ENCODE peak calls at places on chromosomes 16 and 17, in nine cellular contexts. Z is ascending aorta; A is aorta; K is SK-N-SH; O is upper lobe of right lung; F is MM.1S; H is CD8-positive, alpha-beta memory T cell; C is pancreas; V is CD4-positive, CD25-positive, alpha-beta regulatory T cell. P is an unnamed sample.

GRCh38 chr17:11880714-11881113 is 116.6 kb downstream of the ZNF18 start:
- DNase-seq in Z (no peak), A (no peak), K (peak; percentile 22), O (no peak), F (peak; percentile 22), H (no peak), C (no peak), V (no peak), P (no peak)

GRCh38 chr16:58197314-58198012 is 443 bp downstream of the CSNK2A2 start:
- DNase-seq in Z (no peak), A (no peak), K (peak; percentile 74), O (no peak), F (no peak), H (no peak), C (peak; percentile 50), V (no peak), P (peak; percentile 3)

GRCh38 chr16:50697881-50698767 is 4.7 kb downstream of the NOD2 start:
- DNase-seq in Z (no peak), A (no peak), K (no peak), O (no peak), F (peak; percentile 51), H (peak; percentile 24), C (peak; percentile 25), V (peak; percentile 63), P (peak; percentile 57)

GRCh38 chr16:12126091-12126806 is 149.7 kb downstream of the SNX29 start:
- DNase-seq in Z (no peak), A (no peak), K (no peak), O (no peak), F (no peak), H (no peak), C (no peak), V (no peak), P (no peak)

GRCh38 chr16:68310441-68311315 is at the start of the genes PRMT7 and SLC7A6OS:
- DNase-seq in Z (peak; percentile 68), A (peak; percentile 96), K (peak; percentile 98), O (peak; percentile 95), F (peak; percentile 96), H (peak; percentile 90), C (peak; percentile 94), V (peak; percentile 97), P (peak; percentile 90)

GRCh38 chr17:35404360-35404759 is 27.9 kb downstream of the SLFN12 start:
- DNase-seq in Z (no peak), A (no peak), K (no peak), O (no peak), F (no peak), H (no peak), C (no peak), V (peak; percentile 43), P (no peak)

GRCh38 chr16:86203557-86204275 is 304.8 kb downstream of the IRF8 start:
- DNase-seq in Z (no peak), A (no peak), K (no peak), O (no peak), F (no peak), H (no peak), C (no peak), V (no peak), P (no peak)

GRCh38 chr16:80253741-80254140 is 287.1 kb upstream of the DYNLRB2 start:
- DNase-seq in Z (no peak), A (no peak), K (no peak), O (no peak), F (no peak), H (no peak), C (no peak), V (no peak), P (no peak)

GRCh38 chr16:8924214-8924613 is 39.5 kb downstream of the USP7 start:
- DNase-seq in Z (no peak), A (no peak), K (no peak), O (peak; percentile 74), F (no peak), H (no peak), C (no peak), V (no peak), P (no peak)

GRCh38 chr16:66713076-66713475 is 16.5 kb upstream of the CMTM4 start:
- DNase-seq in Z (no peak), A (no peak), K (no peak), O (no peak), F (no peak), H (no peak), C (no peak), V (no peak), P (no peak)

GRCh38 chr16:80804061-80804450 is 342 bp downstream of the CDYL2 start:
- DNase-seq in Z (no peak), A (peak; percentile 80), K (no peak), O (peak; percentile 85), F (peak; percentile 32), H (peak; percentile 17), C (peak; percentile 75), V (peak; percentile 75), P (peak; percentile 58)

GRCh38 chr17:2433696-2434095 is 32.8 kb upstream of the MNT start:
- DNase-seq in Z (no peak), A (no peak), K (no peak), O (no peak), F (no peak), H (no peak), C (no peak), V (no peak), P (no peak)

GRCh38 chr17:82242698-82242976 is 13.8 kb downstream of the SLC16A3 start:
- DNase-seq in Z (no peak), A (peak; percentile 77), K (no peak), O (no peak), F (no peak), H (no peak), C (no peak), V (no peak), P (no peak)

GRCh38 chr17:75459590-75460267 is 3.3 kb downstream of the TMEM94 start:
- DNase-seq in Z (no peak), A (no peak), K (no peak), O (no peak), F (peak; percentile 9), H (no peak), C (no peak), V (no peak), P (no peak)

GRCh38 chr16:2813661-2814288 is 3.3 kb upstream of the PRSS21 start:
- DNase-seq in Z (no peak), A (peak; percentile 49), K (no peak), O (peak; percentile 46), F (no peak), H (no peak), C (no peak), V (no peak), P (no peak)

GRCh38 chr16:67499159-67499558 is 15.8 kb upstream of the AGRP start:
- DNase-seq in Z (no peak), A (no peak), K (no peak), O (no peak), F (no peak), H (no peak), C (no peak), V (no peak), P (no peak)

GRCh38 chr17:81641825-81642489 is 5.0 kb downstream of the TSPAN10 start:
- DNase-seq in Z (no peak), A (no peak), K (no peak), O (no peak), F (no peak), H (no peak), C (peak; percentile 36), V (no peak), P (no peak)

GRCh38 chr17:6588165-6588564 is 31.8 kb upstream of the PITPNM3 start:
- DNase-seq in Z (no peak), A (no peak), K (no peak), O (no peak), F (no peak), H (no peak), C (no peak), V (no peak), P (no peak)

GRCh38 chr16:11056090-11056988 is 112.0 kb downstream of the CLEC16A start:
- DNase-seq in Z (no peak), A (peak; percentile 45), K (no peak), O (peak; percentile 23), F (no peak), H (no peak), C (no peak), V (no peak), P (no peak)

GRCh38 chr16:22300427-22301071 is 3.3 kb downstream of the POLR3E start:
- DNase-seq in Z (no peak), A (no peak), K (peak; percentile 76), O (no peak), F (peak; percentile 45), H (no peak), C (peak; percentile 84), V (peak; percentile 65), P (peak; percentile 40)

GRCh38 chr16:78277374-78277773 is 177.9 kb downstream of the WWOX start:
- DNase-seq in Z (no peak), A (no peak), K (peak; percentile 3), O (no peak), F (no peak), H (no peak), C (no peak), V (no peak), P (no peak)

GRCh38 chr17:35708951-35709350 is 22.5 kb upstream of the RASL10B start:
- DNase-seq in Z (no peak), A (no peak), K (no peak), O (no peak), F (peak; percentile 42), H (no peak), C (no peak), V (no peak), P (no peak)

DNA sequence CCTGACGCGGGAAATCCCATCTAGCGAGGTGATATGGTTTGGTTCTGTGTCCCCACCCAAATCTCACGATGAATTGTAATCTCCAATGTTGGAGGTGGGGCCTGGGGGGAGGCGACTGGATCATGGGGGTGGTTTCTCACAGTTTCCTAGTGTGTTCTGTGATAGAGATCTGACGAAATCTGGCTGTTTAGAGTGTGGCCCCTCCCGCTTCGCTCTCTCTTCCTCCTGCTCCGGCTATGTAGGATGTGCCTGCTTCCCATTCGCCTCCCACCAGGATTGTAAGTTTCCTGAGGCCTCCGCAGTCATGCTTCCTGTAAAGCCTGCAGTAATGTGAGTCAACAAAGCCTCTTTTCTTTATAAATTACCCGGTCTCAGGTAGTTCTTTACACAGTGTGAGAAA is 31.6 kb downstream of the IFT140 start:
- DNase-seq in Z (no peak), A (no peak), K (no peak), O (no peak), F (no peak), H (no peak), C (no peak), V (no peak), P (no peak)
- H3K27ac ChIP-seq in Z (no peak overlapping the region), A (no peak overlapping the region), K (no peak overlapping the region), O (no peak overlapping the region), F (no peak overlapping the region), H (no peak overlapping the region), C (no peak overlapping the region), V (no peak overlapping the region), P (no peak overlapping the region)

GRCh38 chr17:45780921-45781320 is 3.2 kb upstream of the CRHR1 start:
- DNase-seq in Z (no peak), A (no peak), K (no peak), O (no peak), F (no peak), H (no peak), C (no peak), V (no peak), P (no peak)
- H3K4me1 ChIP-seq in Z (peaks cover 17% of the 10 kb centered on the region), A (no peaks in the 10 kb centered on the region), K (peaks cover 4% of the 10 kb centered on the region), O (peaks cover 20% of the 10 kb centered on the region), F (no peaks in the 10 kb centered on the region), H (no peaks in the 10 kb centered on the region), C (peaks cover 15% of the 10 kb centered on the region), V (peaks cover 19% of the 10 kb centered on the region), P (peaks cover 14% of the 10 kb centered on the region)

GRCh38 chr17:67515490-67516088 is 138.5 kb downstream of the PITPNC1 start:
- DNase-seq in Z (no peak), A (no peak), K (no peak), O (no peak), F (no peak), H (no peak), C (no peak), V (no peak), P (no peak)
- H3K27ac ChIP-seq in Z (no peak overlapping the region), A (no peak overlapping the region), K (peak overlapping the region; percentile 3), O (no peak overlapping the region), F (no peak overlapping the region), H (no peak overlapping the region), C (peak overlapping the region; percentile 35), V (no peak overlapping the region), P (no peak overlapping the region)

GRCh38 chr16:1545044-1545736 is 11.7 kb downstream of the TMEM204 start:
- DNase-seq in Z (no peak), A (no peak), K (no peak), O (no peak), F (no peak), H (no peak), C (no peak), V (no peak), P (no peak)
- H3K4me1 ChIP-seq in Z (peaks cover 68% of the 10 kb centered on the region), A (no peaks in the 10 kb centered on the region), K (peaks cover 9% of the 10 kb centered on the region), O (peaks cover 66% of the 10 kb centered on the region), F (peaks cover 16% of the 10 kb centered on the region), H (peaks cover 52% of the 10 kb centered on the region), C (no peaks in the 10 kb centered on the region), V (peaks cover 39% of the 10 kb centered on the region), P (peaks cover 67% of the 10 kb centered on the region)